ENCODE peak calls at places on chromosomes 12 and 14, in ten cellular contexts. U is NCI-H748 treated with DMSO at 0.1 percent for 48 hours, A is ACHN, V is nephron progenitor cell, C is foreskin fibroblast, J is iPS-NIHi11, K is EH, O is ureter, G is mammary epithelial cell, F is uterus. W is an unnamed sample.

GRCh38 chr12:116474331-116474730 is 84.8 kb upstream of the MAP1LC3B2 start:
- DNase-seq in A (no peak), J (no peak), K (peak), C (no peak), O (no peak), U (no peak), V (no peak), G (peak), F (no peak), W (no peak)

GRCh38 chr12:94139816-94140215 is 8.6 kb upstream of the PLXNC1 start:
- DNase-seq in U (no peak), C (no peak), A (no peak), F (no peak), G (no peak), J (peak), K (no peak), V (no peak), O (no peak), W (no peak)

GRCh38 chr14:50381008-50381407 is 15.7 kb downstream of the CDKL1 start:
- DNase-seq in V (no peak), J (no peak), A (no peak), C (no peak), O (no peak), U (no peak), K (no peak), F (no peak), G (no peak), W (no peak)

GRCh38 chr12:27347779-27348178 is 15.1 kb downstream of the BMAL2 start:
- DNase-seq in F (no peak), O (no peak), V (no peak), K (no peak), C (no peak), U (no peak), J (no peak), A (no peak), G (peak), W (no peak)

GRCh38 chr14:101072945-101073597 is 169.5 kb upstream of the RTL1 start:
- DNase-seq in O (peak), V (peak), G (peak), U (peak), A (peak), J (peak), F (peak), K (peak), C (peak), W (peak)

GRCh38 chr12:50951112-50951511 is 1.2 kb upstream of the HIGD1C start:
- DNase-seq in G (no peak), K (no peak), A (no peak), C (no peak), J (no peak), V (no peak), U (no peak), F (no peak), O (no peak), W (no peak)

GRCh38 chr12:66087365-66087943 is 43.1 kb downstream of the LLPH start:
- DNase-seq in O (peak), K (peak), C (peak), V (peak), F (peak), J (peak), G (peak), U (no peak), A (peak), W (peak)

GRCh38 chr12:2267624-2268477 is 215.1 kb downstream of the CACNA1C start:
- DNase-seq in J (peak), C (peak), F (no peak), G (peak), K (peak), U (no peak), A (peak), O (no peak), V (no peak), W (no peak)

GRCh38 chr12:26678697-26679660 is 154.0 kb downstream of the ITPR2 start:
- DNase-seq in K (peak), F (no peak), O (no peak), U (peak), V (no peak), A (peak), J (peak), C (peak), G (no peak), W (peak)

GRCh38 chr14:58832010-58832409 is 194.2 kb downstream of the DACT1 start:
- DNase-seq in C (peak), F (no peak), V (no peak), U (no peak), G (peak), K (peak), A (no peak), J (no peak), O (peak), W (no peak)

GRCh38 chr12:68393398-68393797 is 61.2 kb upstream of the MDM1 start:
- DNase-seq in J (no peak), V (no peak), A (no peak), C (no peak), G (no peak), K (no peak), F (no peak), U (no peak), O (no peak), W (no peak)

GRCh38 chr12:27193106-27193505 is 51.0 kb upstream of the STK38L start:
- DNase-seq in J (no peak), V (no peak), K (peak), U (no peak), F (no peak), A (no peak), G (no peak), C (peak), O (no peak), W (no peak)

GRCh38 chr12:64066776-64067175 is 155.3 kb downstream of the KICS2 start:
- DNase-seq in J (no peak), A (no peak), U (no peak), F (no peak), G (no peak), C (no peak), V (no peak), K (no peak), O (no peak), W (no peak)

GRCh38 chr12:89706551-89707348 is 1.9 kb downstream of the ATP2B1 start:
- DNase-seq in U (peak), J (peak), G (peak), O (no peak), K (peak), V (peak), C (peak), F (peak), A (peak), W (no peak)

GRCh38 chr14:71555654-71556559 is 376.3 kb upstream of the RGS6 start:
- DNase-seq in V (no peak), J (no peak), C (peak), A (peak), F (no peak), G (peak), U (peak), K (peak), O (no peak), W (no peak)

GRCh38 chr14:93100570-93100969 is 15.2 kb downstream of the ITPK1 start:
- DNase-seq in G (no peak), A (no peak), J (peak), V (no peak), K (no peak), U (no peak), F (no peak), O (no peak), C (no peak), W (no peak)

GRCh38 chr14:45089813-45090212 is 5.9 kb downstream of the PRPF39 start:
- DNase-seq in O (no peak), C (peak), K (peak), V (no peak), F (no peak), G (peak), A (no peak), J (no peak), U (no peak), W (no peak)

GRCh38 chr12:55955800-55956508 is 9.9 kb downstream of the PMEL start:
- DNase-seq in J (peak), G (peak), K (peak), O (peak), C (peak), A (peak), V (no peak), F (no peak), U (no peak), W (no peak)

GRCh38 chr12:3225154-3225795 is 148.1 kb downstream of the TSPAN9 start:
- DNase-seq in U (no peak), V (no peak), O (no peak), G (no peak), C (peak), K (peak), J (no peak), F (no peak), A (no peak), W (no peak)

GRCh38 chr12:28110329-28110728 is 79.9 kb upstream of the CCDC91 start:
- DNase-seq in V (no peak), C (no peak), G (no peak), A (peak), F (no peak), J (no peak), O (no peak), K (no peak), U (no peak), W (no peak)

GRCh38 chr12:94998322-94998721 is 5.2 kb downstream of the NDUFA12 start:
- DNase-seq in J (no peak), V (no peak), C (no peak), O (no peak), F (no peak), G (no peak), K (no peak), A (no peak), U (no peak), W (no peak)

GRCh38 chr12:125193798-125194562 is 128.7 kb downstream of the AACS start:
- DNase-seq in J (no peak), O (no peak), F (no peak), K (peak), U (no peak), C (peak), V (peak), A (peak), G (peak), W (no peak)

GRCh38 chr12:42469355-42470006 is 120.1 kb downstream of the PRICKLE1 start:
- DNase-seq in V (no peak), F (no peak), U (no peak), K (no peak), C (no peak), O (no peak), J (no peak), A (no peak), G (no peak), W (no peak)

GRCh38 chr12:12807970-12808702 is 5.0 kb upstream of the DDX47 start:
- DNase-seq in C (peak), G (no peak), V (peak), F (peak), K (peak), A (no peak), U (peak), J (no peak), O (no peak), W (no peak)

GRCh38 chr14:75844486-75844885 is 137.3 kb downstream of the TGFB3 start:
- DNase-seq in K (no peak), F (no peak), J (no peak), C (no peak), V (no peak), U (no peak), G (no peak), O (no peak), A (no peak), W (no peak)

W was measured in NT2/D1.